ENCODE peak calls at places on chromosomes 5 and 9, in eight cellular contexts. One of them, this sample, is unnamed.

GRCh38 chr5:142087920-142088679 is 20.5 kb upstream of the NDFIP1 start:
- DNase-seq in HCT116: no peak
- DNase-seq in HTR-8/SVneo: no peak
- DNase-seq in fibroblast of the aortic adventitia: no peak
- DNase-seq in frontal cortex: no peak
- DNase-seq in M059J: no peak
- DNase-seq in AG08395: no peak
- DNase-seq in stimulated activated CD4-positive, alpha-beta T cell treated with anti-CD3 and anti-CD28 coated beads, Interleukin-4, amount 100 ng/mL, for 48 hours: no peak
- DNase-seq in this sample: no peak

GRCh38 chr9:129597355-129598088 is 23.4 kb downstream of the C9orf50 start:
- DNase-seq in HCT116: peak
- DNase-seq in HTR-8/SVneo: no peak
- DNase-seq in fibroblast of the aortic adventitia: peak
- DNase-seq in frontal cortex: peak
- DNase-seq in M059J: no peak
- DNase-seq in AG08395: peak
- DNase-seq in stimulated activated CD4-positive, alpha-beta T cell treated with anti-CD3 and anti-CD28 coated beads, Interleukin-4, amount 100 ng/mL, for 48 hours: no peak
- DNase-seq in this sample: no peak

GRCh38 chr5:112878760-112879159 is 17.7 kb downstream of the SRP19 start:
- DNase-seq in HCT116: peak
- DNase-seq in HTR-8/SVneo: no peak
- DNase-seq in fibroblast of the aortic adventitia: no peak
- DNase-seq in frontal cortex: no peak
- DNase-seq in M059J: peak
- DNase-seq in AG08395: no peak
- DNase-seq in stimulated activated CD4-positive, alpha-beta T cell treated with anti-CD3 and anti-CD28 coated beads, Interleukin-4, amount 100 ng/mL, for 48 hours: no peak
- DNase-seq in this sample: no peak

GRCh38 chr9:38284768-38285080 is 107.8 kb upstream of the ALDH1B1 start:
- DNase-seq in HCT116: no peak
- DNase-seq in HTR-8/SVneo: no peak
- DNase-seq in fibroblast of the aortic adventitia: no peak
- DNase-seq in frontal cortex: no peak
- DNase-seq in M059J: no peak
- DNase-seq in AG08395: no peak
- DNase-seq in stimulated activated CD4-positive, alpha-beta T cell treated with anti-CD3 and anti-CD28 coated beads, Interleukin-4, amount 100 ng/mL, for 48 hours: no peak
- DNase-seq in this sample: no peak

GRCh38 chr9:100099722-100100042 is 639 bp downstream of the INVS start:
- DNase-seq in HCT116: peak
- DNase-seq in HTR-8/SVneo: peak
- DNase-seq in fibroblast of the aortic adventitia: no peak
- DNase-seq in frontal cortex: peak
- DNase-seq in M059J: no peak
- DNase-seq in AG08395: no peak
- DNase-seq in stimulated activated CD4-positive, alpha-beta T cell treated with anti-CD3 and anti-CD28 coated beads, Interleukin-4, amount 100 ng/mL, for 48 hours: no peak
- DNase-seq in this sample: no peak

GRCh38 chr5:142957528-142957927 is 187.4 kb downstream of the ARHGAP26 start:
- DNase-seq in HCT116: no peak
- DNase-seq in HTR-8/SVneo: no peak
- DNase-seq in fibroblast of the aortic adventitia: no peak
- DNase-seq in frontal cortex: no peak
- DNase-seq in M059J: no peak
- DNase-seq in AG08395: no peak
- DNase-seq in stimulated activated CD4-positive, alpha-beta T cell treated with anti-CD3 and anti-CD28 coated beads, Interleukin-4, amount 100 ng/mL, for 48 hours: no peak
- DNase-seq in this sample: no peak

GRCh38 chr5:150763023-150763793 is 4.4 kb upstream of the DCTN4 start:
- DNase-seq in HCT116: no peak
- DNase-seq in HTR-8/SVneo: peak
- DNase-seq in fibroblast of the aortic adventitia: peak
- DNase-seq in frontal cortex: no peak
- DNase-seq in M059J: peak
- DNase-seq in AG08395: peak
- DNase-seq in stimulated activated CD4-positive, alpha-beta T cell treated with anti-CD3 and anti-CD28 coated beads, Interleukin-4, amount 100 ng/mL, for 48 hours: no peak
- DNase-seq in this sample: no peak

GRCh38 chr5:154288145-154288544 is 97.6 kb downstream of the GALNT10 start:
- DNase-seq in HCT116: no peak
- DNase-seq in HTR-8/SVneo: no peak
- DNase-seq in fibroblast of the aortic adventitia: peak
- DNase-seq in frontal cortex: no peak
- DNase-seq in M059J: no peak
- DNase-seq in AG08395: peak
- DNase-seq in stimulated activated CD4-positive, alpha-beta T cell treated with anti-CD3 and anti-CD28 coated beads, Interleukin-4, amount 100 ng/mL, for 48 hours: no peak
- DNase-seq in this sample: no peak

GRCh38 chr5:33611882-33612281 is 171.1 kb downstream of the TARS1 start:
- DNase-seq in HCT116: no peak
- DNase-seq in HTR-8/SVneo: no peak
- DNase-seq in fibroblast of the aortic adventitia: peak
- DNase-seq in frontal cortex: no peak
- DNase-seq in M059J: peak
- DNase-seq in AG08395: peak
- DNase-seq in stimulated activated CD4-positive, alpha-beta T cell treated with anti-CD3 and anti-CD28 coated beads, Interleukin-4, amount 100 ng/mL, for 48 hours: no peak
- DNase-seq in this sample: no peak

GRCh38 chr5:132388244-132389050 is 18.9 kb downstream of the SLC22A5 start:
- DNase-seq in HCT116: no peak
- DNase-seq in HTR-8/SVneo: no peak
- DNase-seq in fibroblast of the aortic adventitia: peak
- DNase-seq in frontal cortex: no peak
- DNase-seq in M059J: peak
- DNase-seq in AG08395: peak
- DNase-seq in stimulated activated CD4-positive, alpha-beta T cell treated with anti-CD3 and anti-CD28 coated beads, Interleukin-4, amount 100 ng/mL, for 48 hours: no peak
- DNase-seq in this sample: no peak

GRCh38 chr9:108149346-108149745 is 659.8 kb upstream of the KLF4 start:
- DNase-seq in HCT116: no peak
- DNase-seq in HTR-8/SVneo: no peak
- DNase-seq in fibroblast of the aortic adventitia: no peak
- DNase-seq in frontal cortex: no peak
- DNase-seq in M059J: no peak
- DNase-seq in AG08395: no peak
- DNase-seq in stimulated activated CD4-positive, alpha-beta T cell treated with anti-CD3 and anti-CD28 coated beads, Interleukin-4, amount 100 ng/mL, for 48 hours: no peak
- DNase-seq in this sample: no peak

GRCh38 chr5:137808503-137809135 is 54.5 kb upstream of the HNRNPA0 start:
- DNase-seq in HCT116: no peak
- DNase-seq in HTR-8/SVneo: no peak
- DNase-seq in fibroblast of the aortic adventitia: no peak
- DNase-seq in frontal cortex: peak
- DNase-seq in M059J: peak
- DNase-seq in AG08395: no peak
- DNase-seq in stimulated activated CD4-positive, alpha-beta T cell treated with anti-CD3 and anti-CD28 coated beads, Interleukin-4, amount 100 ng/mL, for 48 hours: no peak
- DNase-seq in this sample: no peak

GRCh38 chr5:113092683-113093082 is 116.1 kb downstream of the DCP2 start:
- DNase-seq in HCT116: no peak
- DNase-seq in HTR-8/SVneo: no peak
- DNase-seq in fibroblast of the aortic adventitia: no peak
- DNase-seq in frontal cortex: no peak
- DNase-seq in M059J: peak
- DNase-seq in AG08395: no peak
- DNase-seq in stimulated activated CD4-positive, alpha-beta T cell treated with anti-CD3 and anti-CD28 coated beads, Interleukin-4, amount 100 ng/mL, for 48 hours: no peak
- DNase-seq in this sample: no peak

GRCh38 chr5:16803831-16804230 is 132.3 kb downstream of the MYO10 start:
- DNase-seq in HCT116: peak
- DNase-seq in HTR-8/SVneo: no peak
- DNase-seq in fibroblast of the aortic adventitia: no peak
- DNase-seq in frontal cortex: no peak
- DNase-seq in M059J: no peak
- DNase-seq in AG08395: no peak
- DNase-seq in stimulated activated CD4-positive, alpha-beta T cell treated with anti-CD3 and anti-CD28 coated beads, Interleukin-4, amount 100 ng/mL, for 48 hours: no peak
- DNase-seq in this sample: no peak

This sample was measured in GM12892.